ENCODE peak calls at places on chromosome 19, in six cellular contexts. S is PC-3, G is cardiac muscle cell, H is Peyer's patch, Q is uterus, X is heart right ventricle. R is an unnamed sample. For H3K4me1, the result is how much of the 10 kb centered on the place peaks cover.

GRCh38 chr19:44820648-44821609 is 12.0 kb downstream of the BCAM start:
- DNase-seq in S (no peak), G (peak), H (no peak), Q (peak), X (peak), R (peak)

GRCh38 chr19:28920269-28921066 is 292.5 kb downstream of the UQCRFS1 start:
- DNase-seq in S (no peak), G (no peak), H (no peak), Q (no peak), X (no peak), R (no peak)

GRCh38 chr19:55590621-55591020 is 8.7 kb downstream of the FIZ1 start:
- DNase-seq in S (peak), G (no peak), H (no peak), Q (no peak), X (no peak), R (no peak)

GRCh38 chr19:5481957-5482356 is 26.7 kb downstream of the ZNRF4 start:
- DNase-seq in S (no peak), G (no peak), H (no peak), Q (no peak), X (no peak), R (no peak)

GRCh38 chr19:54485846-54486245 is 12.8 kb upstream of the CDC42EP5 start:
- DNase-seq in S (no peak), G (no peak), H (no peak), Q (no peak), X (no peak), R (no peak)

GRCh38 chr19:54172764-54173699 is at the start of gene TMC4:
- DNase-seq in S (peak), G (no peak), H (peak), Q (no peak), X (no peak), R (peak)

GRCh38 chr19:18763674-18764590 is 27.2 kb downstream of the COMP start:
- DNase-seq in S (peak), G (no peak), H (no peak), Q (no peak), X (no peak), R (no peak)

GRCh38 chr19:5171711-5172110 is 168.9 kb downstream of the PTPRS start:
- DNase-seq in S (peak), G (no peak), H (no peak), Q (no peak), X (no peak), R (no peak)

GRCh38 chr19:50795665-50796073 is 5.5 kb downstream of the ACP4 start:
- DNase-seq in S (no peak), G (no peak), H (no peak), Q (no peak), X (no peak), R (no peak)

GRCh38 chr19:38227272-38228004 is 3.4 kb upstream of the DPF1 start:
- DNase-seq in S (no peak), G (no peak), H (no peak), Q (no peak), X (no peak), R (no peak)

GRCh38 chr19:888615-889385 is 4.2 kb downstream of the MED16 start:
- DNase-seq in S (no peak), G (no peak), H (no peak), Q (no peak), X (no peak), R (no peak)

GRCh38 chr19:493391-494170 is 2.7 kb upstream of the MADCAM1 start:
- DNase-seq in S (no peak), G (no peak), H (no peak), Q (no peak), X (no peak), R (no peak)

GRCh38 chr19:39413269-39413902 is 917 bp downstream of the PLEKHG2 start:
- DNase-seq in S (no peak), G (peak), H (peak), Q (peak), X (peak), R (peak)

GRCh38 chr19:56837892-56838679 is 2.4 kb downstream of the PEG3 start:
- DNase-seq in S (peak), G (no peak), H (no peak), Q (peak), X (peak), R (peak)

GRCh38 chr19:53662209-53662608 is 30.4 kb downstream of the DPRX start:
- DNase-seq in S (no peak), G (no peak), H (no peak), Q (no peak), X (no peak), R (no peak)

GRCh38 chr19:29798783-29799182 is 13.0 kb upstream of the CCNE1 start:
- DNase-seq in S (no peak), G (no peak), H (no peak), Q (no peak), X (no peak), R (no peak)

GRCh38 chr19:57888494-57889231 is at the start of gene ZNF814:
- DNase-seq in S (no peak), G (peak), H (peak), Q (peak), X (peak), R (peak)

GRCh38 chr19:4676955-4677731 is 7.0 kb upstream of the MYDGF start:
- DNase-seq in S (peak), G (peak), H (no peak), Q (no peak), X (no peak), R (no peak)

GRCh38 chr19:55088543-55089265 is 13.0 kb downstream of the EPS8L1 start:
- DNase-seq in S (peak), G (peak), H (peak), Q (peak), X (peak), R (peak)

GRCh38 chr19:18939922-18940775 is 868 bp downstream of the HOMER3 start:
- DNase-seq in S (peak), G (peak), H (no peak), Q (peak), X (peak), R (no peak)

GRCh38 chr19:9883231-9883758 is 48.2 kb downstream of the PIN1 start:
- DNase-seq in S (peak), G (no peak), H (no peak), Q (no peak), X (no peak), R (no peak)

GRCh38 chr19:5553892-5554291 is 13.9 kb downstream of the TINCR start:
- DNase-seq in S (no peak), G (no peak), H (no peak), Q (no peak), X (no peak), R (no peak)

GRCh38 chr19:55898911-55899310 is 33.2 kb downstream of the NLRP13 start:
- DNase-seq in S (no peak), G (no peak), H (no peak), Q (no peak), X (no peak), R (no peak)

GRCh38 chr19:49261602-49262001 is 63.4 kb downstream of the SLC6A16 start:
- DNase-seq in S (no peak), G (no peak), H (no peak), Q (no peak), X (no peak), R (no peak)

GRCh38 chr19:36032251-36033104 is at the start of gene CLIP3:
- DNase-seq in S (no peak), G (peak), H (no peak), Q (peak), X (peak), R (no peak)

GRCh38 chr19:28898279-28898678 is 314.7 kb downstream of the UQCRFS1 start:
- DNase-seq in S (no peak), G (no peak), H (no peak), Q (no peak), X (no peak), R (no peak)

GRCh38 chr19:13150919-13151604 is 851 bp downstream of the IER2 start:
- DNase-seq in S (no peak), G (peak), H (peak), Q (peak), X (no peak), R (peak)

GRCh38 chr19:57212109-57212508 is 18.7 kb upstream of the AURKC start:
- DNase-seq in S (peak), G (no peak), H (no peak), Q (no peak), X (no peak), R (no peak)

GRCh38 chr19:6710273-6711077 is 10.0 kb downstream of the C3 start:
- DNase-seq in S (peak), G (no peak), H (no peak), Q (no peak), X (no peak), R (no peak)

GRCh38 chr19:1445932-1446712 is 3.8 kb upstream of the APC2 start:
- DNase-seq in S (peak), G (peak), H (no peak), Q (no peak), X (no peak), R (peak)

GRCh38 chr19:3966051-3967017 is 4.6 kb downstream of the DAPK3 start:
- DNase-seq in S (no peak), G (no peak), H (no peak), Q (no peak), X (no peak), R (no peak)

GRCh38 chr19:19087676-19088075 is 23.9 kb downstream of the SLC25A42 start:
- DNase-seq in S (no peak), G (no peak), H (no peak), Q (no peak), X (no peak), R (no peak)

GRCh38 chr19:1089891-1090290 is 5.3 kb downstream of the POLR2E start:
- DNase-seq in S (no peak), G (no peak), H (no peak), Q (no peak), X (no peak), R (peak)

GRCh38 chr19:6402834-6403608 is 10.1 kb upstream of the GTF2F1 start:
- DNase-seq in S (no peak), G (no peak), H (no peak), Q (no peak), X (no peak), R (no peak)

GRCh38 chr19:38315657-38316476 is at the start of gene YIF1B:
- DNase-seq in S (peak), G (peak), H (peak), Q (peak), X (peak), R (peak)

GRCh38 chr19:40233811-40234389 is 7.4 kb upstream of the CCNP start:
- DNase-seq in S (no peak), G (no peak), H (no peak), Q (no peak), X (no peak), R (no peak)

GRCh38 chr19:52992109-52993004 is 21.4 kb upstream of the ERVV-1 start:
- DNase-seq in S (no peak), G (peak), H (no peak), Q (peak), X (peak), R (peak)

GRCh38 chr19:46015080-46015960 is 7.5 kb downstream of the PGLYRP1 start:
- DNase-seq in S (no peak), G (peak), H (peak), Q (peak), X (peak), R (peak)
- H3K4me3 ChIP-seq in S (no peak), G (peak), H (peak), Q (peak), X (peak), R (no peak)

DNA sequence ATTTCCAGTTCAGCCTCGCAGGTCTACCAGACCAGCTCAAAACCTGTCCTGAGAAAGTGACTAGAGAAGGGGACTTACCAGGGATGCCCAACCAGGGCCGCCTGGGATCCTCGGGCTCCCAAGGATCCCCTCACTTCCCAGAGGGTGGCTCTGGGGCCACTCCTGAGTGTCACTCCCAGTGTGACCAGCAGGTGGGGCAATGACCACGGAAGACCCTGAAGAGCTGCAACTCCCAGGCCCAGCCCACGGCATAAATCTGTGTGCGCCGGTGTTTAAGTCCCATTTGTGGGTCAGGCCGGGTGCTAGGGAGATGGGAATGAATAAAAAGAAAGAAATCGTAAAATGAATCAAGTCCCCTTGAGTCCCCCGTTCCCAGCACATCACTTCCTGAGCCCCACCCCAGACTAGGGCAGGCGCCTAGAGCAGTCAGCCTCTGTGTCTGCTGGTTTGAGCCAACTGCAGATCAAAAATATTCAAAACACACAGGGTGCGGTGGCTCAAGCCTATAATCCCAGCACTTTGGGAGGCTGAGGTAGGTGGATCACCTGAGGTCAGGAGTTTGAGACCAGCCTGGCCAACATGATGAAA is 10.7 kb downstream of the PTGIR start:
- DNase-seq in S (peak), G (peak), H (peak), Q (peak), X (peak), R (peak)
- H3K4me1 ChIP-seq in S (under half), G (under half), H (under half), Q (under half), X (under half), R (under half)

GRCh38 chr19:34501339-34502320 is 20.1 kb downstream of the WTIP start:
- DNase-seq in S (peak), G (peak), H (peak), Q (peak), X (peak), R (peak)
- H3K4me3 ChIP-seq in S (no peak), G (no peak), H (no peak), Q (no peak), X (no peak), R (no peak)

GRCh38 chr19:42045575-42045974 is 24.4 kb downstream of the GRIK5 start:
- DNase-seq in S (no peak), G (no peak), H (no peak), Q (no peak), X (no peak), R (no peak)

GRCh38 chr19:42038675-42039074 is 31.3 kb downstream of the GRIK5 start:
- DNase-seq in S (no peak), G (no peak), H (no peak), Q (no peak), X (peak), R (no peak)

GRCh38 chr19:42040031-42040430 is 30.0 kb downstream of the GRIK5 start:
- DNase-seq in S (no peak), G (no peak), H (no peak), Q (no peak), X (no peak), R (no peak)

GRCh38 chr19:42037649-42038048 is 32.4 kb downstream of the GRIK5 start:
- DNase-seq in S (no peak), G (no peak), H (no peak), Q (no peak), X (peak), R (no peak)

GRCh38 chr19:42042455-42043170 is 27.4 kb downstream of the GRIK5 start:
- DNase-seq in S (no peak), G (no peak), H (no peak), Q (no peak), X (no peak), R (no peak)
- H3K4me1 ChIP-seq in S (under half), G (under half), H (under half), Q (under half), X (under half), R (under half)

DNA sequence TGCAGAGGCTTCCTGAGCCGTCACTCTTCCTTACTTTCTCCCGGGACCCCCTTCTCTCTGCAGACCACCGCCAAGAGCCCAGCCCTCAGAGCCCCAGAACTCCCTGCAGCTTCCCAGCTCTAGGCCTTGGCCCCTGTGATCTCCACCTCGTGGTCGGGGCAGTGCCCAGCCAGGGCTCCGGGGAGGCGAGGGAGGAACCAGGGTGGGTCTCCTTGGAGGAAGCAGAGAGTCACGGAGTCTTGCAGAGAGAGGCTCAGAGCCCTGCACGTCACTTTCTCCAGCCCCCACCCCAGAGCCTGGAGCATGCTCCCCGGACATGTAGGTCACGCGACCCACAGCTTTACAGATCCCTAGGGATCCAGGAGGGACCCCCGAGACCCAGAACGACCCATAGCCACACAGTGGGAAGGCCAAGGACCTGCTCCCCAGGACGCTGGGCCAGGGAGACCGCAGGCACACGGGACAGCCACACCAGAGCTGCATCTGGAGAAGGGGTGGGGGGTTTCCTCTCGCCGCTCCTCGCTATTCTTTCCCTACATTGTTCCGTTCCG is 11.9 kb downstream of the GADD45B start:
- DNase-seq in S (no peak), G (no peak), H (no peak), Q (no peak), X (no peak), R (no peak)
- H3K4me3 ChIP-seq in S (no peak), G (no peak), H (no peak), Q (no peak), X (peak), R (no peak)

DNA sequence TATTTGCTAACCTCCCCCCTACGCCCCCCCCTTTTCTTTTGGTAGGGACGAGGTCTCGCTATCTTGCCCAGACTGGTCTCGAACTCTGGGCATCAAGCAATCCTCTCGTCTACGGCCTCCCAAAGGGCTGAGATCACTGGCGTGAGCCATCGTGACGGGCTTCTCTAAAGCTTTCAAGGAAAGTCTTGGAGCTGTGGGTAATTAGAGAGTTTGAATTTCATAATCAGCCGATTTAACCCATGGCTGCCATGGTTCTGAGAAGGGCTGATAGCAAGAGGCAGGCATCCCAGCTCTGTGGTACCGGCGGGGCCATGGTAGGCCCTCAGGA is 679 bp upstream of the ABHD8 start:
- DNase-seq in S (no peak), G (no peak), H (no peak), Q (peak), X (no peak), R (no peak)
- H3K4me1 ChIP-seq in S (under half), G (under half), H (under half), Q (under half), X (half or more), R (under half)

GRCh38 chr19:14492756-14493337 is 3.1 kb downstream of the GIPC1 start:
- DNase-seq in S (no peak), G (no peak), H (no peak), Q (no peak), X (no peak), R (no peak)

GRCh38 chr19:14494910-14495677 is 833 bp downstream of the GIPC1 start:
- DNase-seq in S (peak), G (no peak), H (no peak), Q (no peak), X (no peak), R (no peak)

GRCh38 chr19:14496029-14496848 is at the start of gene GIPC1:
- DNase-seq in S (peak), G (peak), H (peak), Q (peak), X (peak), R (peak)

GRCh38 chr19:14495678-14496028 is 274 bp downstream of the GIPC1 start:
- DNase-seq in S (no peak), G (no peak), H (no peak), Q (no peak), X (no peak), R (no peak)

DNA sequence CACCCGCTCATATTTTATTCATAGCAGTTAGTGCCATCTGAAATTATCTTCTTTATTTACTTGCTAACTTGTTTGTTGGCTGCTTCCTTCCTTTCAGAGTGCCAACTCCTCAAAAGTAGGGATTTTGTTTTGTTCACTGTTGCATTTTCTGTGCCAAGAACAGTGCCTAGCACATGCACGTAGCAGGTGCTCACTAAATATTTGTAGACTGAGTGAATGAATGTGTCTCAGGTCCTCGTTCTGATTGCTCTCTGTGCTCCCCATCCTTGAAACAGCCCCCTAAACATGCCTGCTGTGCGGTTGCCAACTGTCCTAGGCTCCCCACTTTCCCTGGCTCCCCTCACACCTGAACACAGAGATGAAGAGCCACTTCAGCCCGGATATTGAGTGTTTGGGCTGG is 1.5 kb downstream of the GIPC1 start:
- DNase-seq in S (no peak), G (no peak), H (no peak), Q (no peak), X (no peak), R (no peak)
- H3K4me3 ChIP-seq in S (peak), G (no peak), H (no peak), Q (no peak), X (no peak), R (no peak)

GRCh38 chr19:33226550-33227241 is 1.0 kb upstream of the SLC7A10 start:
- DNase-seq in S (no peak), G (no peak), H (no peak), Q (no peak), X (peak), R (no peak)

GRCh38 chr19:33225458-33225925 is at the start of gene SLC7A10:
- DNase-seq in S (no peak), G (no peak), H (no peak), Q (no peak), X (peak), R (peak)

GRCh38 chr19:33229962-33230361 is 4.3 kb upstream of the SLC7A10 start:
- DNase-seq in S (no peak), G (no peak), H (no peak), Q (no peak), X (no peak), R (no peak)

GRCh38 chr19:33227242-33227650 is 1.6 kb upstream of the SLC7A10 start:
- DNase-seq in S (no peak), G (no peak), H (no peak), Q (no peak), X (peak), R (no peak)

GRCh38 chr19:33227870-33228599 is 2.4 kb upstream of the SLC7A10 start:
- DNase-seq in S (no peak), G (no peak), H (no peak), Q (no peak), X (no peak), R (no peak)
- H3K4me1 ChIP-seq in S (under half), G (under half), H (under half), Q (under half), X (under half), R (under half)

GRCh38 chr19:11335449-11336146 is 3.9 kb downstream of the RAB3D start:
- DNase-seq in S (no peak), G (no peak), H (no peak), Q (no peak), X (no peak), R (no peak)
- H3K4me3 ChIP-seq in S (no peak), G (no peak), H (no peak), Q (no peak), X (no peak), R (no peak)

GRCh38 chr19:14439014-14439413 is 5.9 kb downstream of the PKN1 start:
- DNase-seq in S (no peak), G (no peak), H (no peak), Q (no peak), X (no peak), R (no peak)
- H3K4me1 ChIP-seq in S (under half), G (under half), H (under half), Q (under half), X (half or more), R (under half)

R was measured in pancreas.